ENCODE peak calls at places on chromosomes 11 and 22, in seven cellular contexts. One of them, this sample, is unnamed.
A peak's percentile ranks its signal among the peaks of the same experiment; 100 is the strongest.

GRCh38 chr22:44721206-44721605 is 19.2 kb downstream of the PRR5 start:
- DNase-seq in transverse colon: no peak
- DNase-seq in mesendoderm: peak; percentile 56
- DNase-seq in adrenal gland: no peak
- DNase-seq in CD8-positive, alpha-beta memory T cell: no peak
- DNase-seq in ascending aorta: no peak
- DNase-seq in SK-N-SH: no peak
- DNase-seq in this sample: peak; percentile 67

GRCh38 chr11:128130052-128130451 is 457.3 kb downstream of the ETS1 start:
- DNase-seq in SK-N-SH: no peak
- DNase-seq in transverse colon: no peak
- DNase-seq in mesendoderm: no peak
- DNase-seq in ascending aorta: no peak
- DNase-seq in CD8-positive, alpha-beta memory T cell: no peak
- DNase-seq in adrenal gland: no peak
- DNase-seq in this sample: no peak

GRCh38 chr22:47918276-47918928 is 1156.0 kb downstream of the TBC1D22A start:
- DNase-seq in SK-N-SH: no peak
- DNase-seq in ascending aorta: no peak
- DNase-seq in mesendoderm: no peak
- DNase-seq in adrenal gland: no peak
- DNase-seq in transverse colon: peak; percentile 29
- DNase-seq in CD8-positive, alpha-beta memory T cell: peak; percentile 18
- DNase-seq in this sample: peak; percentile 73

GRCh38 chr11:64250875-64251721 is at the start of gene PLCB3:
- DNase-seq in transverse colon: peak; percentile 71
- DNase-seq in mesendoderm: peak; percentile 53
- DNase-seq in SK-N-SH: peak; percentile 96
- DNase-seq in ascending aorta: no peak
- DNase-seq in adrenal gland: no peak
- DNase-seq in CD8-positive, alpha-beta memory T cell: peak; percentile 61
- DNase-seq in this sample: peak; percentile 65

GRCh38 chr11:135073444-135073843 is 661.4 kb upstream of the B3GAT1 start:
- DNase-seq in CD8-positive, alpha-beta memory T cell: no peak
- DNase-seq in SK-N-SH: no peak
- DNase-seq in ascending aorta: no peak
- DNase-seq in adrenal gland: no peak
- DNase-seq in transverse colon: no peak
- DNase-seq in mesendoderm: peak; percentile 62
- DNase-seq in this sample: peak; percentile 12

GRCh38 chr11:7495997-7496545 is 10.8 kb downstream of the OLFML1 start:
- DNase-seq in ascending aorta: no peak
- DNase-seq in CD8-positive, alpha-beta memory T cell: no peak
- DNase-seq in transverse colon: peak; percentile 28
- DNase-seq in SK-N-SH: no peak
- DNase-seq in adrenal gland: peak; percentile 35
- DNase-seq in mesendoderm: no peak
- DNase-seq in this sample: no peak

GRCh38 chr11:120589376-120589775 is 77.8 kb downstream of the GRIK4 start:
- DNase-seq in SK-N-SH: no peak
- DNase-seq in ascending aorta: no peak
- DNase-seq in transverse colon: no peak
- DNase-seq in adrenal gland: no peak
- DNase-seq in CD8-positive, alpha-beta memory T cell: no peak
- DNase-seq in mesendoderm: no peak
- DNase-seq in this sample: no peak

GRCh38 chr11:72631806-72632731 is 42.2 kb downstream of the PDE2A start:
- DNase-seq in mesendoderm: no peak
- DNase-seq in SK-N-SH: peak; percentile 80
- DNase-seq in transverse colon: no peak
- DNase-seq in CD8-positive, alpha-beta memory T cell: no peak
- DNase-seq in adrenal gland: peak; percentile 57
- DNase-seq in ascending aorta: no peak
- DNase-seq in this sample: peak; percentile 12

GRCh38 chr11:116861539-116861938 is 24.1 kb upstream of the APOA1 start:
- DNase-seq in SK-N-SH: no peak
- DNase-seq in mesendoderm: no peak
- DNase-seq in transverse colon: no peak
- DNase-seq in ascending aorta: no peak
- DNase-seq in adrenal gland: no peak
- DNase-seq in CD8-positive, alpha-beta memory T cell: no peak
- DNase-seq in this sample: no peak

GRCh38 chr11:59787816-59788215 is 22.8 kb downstream of the MRPL16 start:
- DNase-seq in ascending aorta: no peak
- DNase-seq in transverse colon: no peak
- DNase-seq in adrenal gland: no peak
- DNase-seq in SK-N-SH: no peak
- DNase-seq in mesendoderm: peak; percentile 41
- DNase-seq in CD8-positive, alpha-beta memory T cell: no peak
- DNase-seq in this sample: no peak

GRCh38 chr22:46487318-46487717 is 50.1 kb downstream of the CELSR1 start:
- DNase-seq in transverse colon: no peak
- DNase-seq in mesendoderm: no peak
- DNase-seq in SK-N-SH: peak; percentile 43
- DNase-seq in ascending aorta: no peak
- DNase-seq in CD8-positive, alpha-beta memory T cell: no peak
- DNase-seq in adrenal gland: no peak
- DNase-seq in this sample: no peak

GRCh38 chr22:22752556-22753477 is 108.4 kb downstream of the GGTLC2 start:
- DNase-seq in transverse colon: no peak
- DNase-seq in adrenal gland: peak; percentile 57
- DNase-seq in SK-N-SH: no peak
- DNase-seq in ascending aorta: no peak
- DNase-seq in mesendoderm: no peak
- DNase-seq in CD8-positive, alpha-beta memory T cell: no peak
- DNase-seq in this sample: no peak

GRCh38 chr22:19892925-19893324 is 38.3 kb upstream of the GNB1L start:
- DNase-seq in mesendoderm: no peak
- DNase-seq in CD8-positive, alpha-beta memory T cell: no peak
- DNase-seq in ascending aorta: no peak
- DNase-seq in SK-N-SH: no peak
- DNase-seq in adrenal gland: no peak
- DNase-seq in transverse colon: no peak
- DNase-seq in this sample: no peak
- H3K27ac ChIP-seq in mesendoderm: no peak overlapping the region
- H3K27ac ChIP-seq in CD8-positive, alpha-beta memory T cell: no peak overlapping the region
- H3K27ac ChIP-seq in ascending aorta: no peak overlapping the region
- H3K27ac ChIP-seq in SK-N-SH: no peak overlapping the region
- H3K27ac ChIP-seq in adrenal gland: no peak overlapping the region
- H3K27ac ChIP-seq in transverse colon: peak overlapping the region; percentile 43
- H3K27ac ChIP-seq in this sample: peak overlapping the region; percentile 94

GRCh38 chr11:129888451-129888850 is 6.9 kb downstream of the NFRKB start:
- DNase-seq in SK-N-SH: no peak
- DNase-seq in ascending aorta: no peak
- DNase-seq in mesendoderm: no peak
- DNase-seq in CD8-positive, alpha-beta memory T cell: no peak
- DNase-seq in adrenal gland: no peak
- DNase-seq in transverse colon: no peak
- DNase-seq in this sample: no peak

GRCh38 chr11:129885381-129885780 is 10.0 kb downstream of the NFRKB start:
- DNase-seq in ascending aorta: no peak
- DNase-seq in CD8-positive, alpha-beta memory T cell: no peak
- DNase-seq in adrenal gland: no peak
- DNase-seq in transverse colon: no peak
- DNase-seq in mesendoderm: no peak
- DNase-seq in SK-N-SH: no peak
- DNase-seq in this sample: no peak

GRCh38 chr11:129880311-129880710 is 15.1 kb downstream of the NFRKB start:
- DNase-seq in ascending aorta: no peak
- DNase-seq in adrenal gland: no peak
- DNase-seq in CD8-positive, alpha-beta memory T cell: no peak
- DNase-seq in SK-N-SH: no peak
- DNase-seq in transverse colon: no peak
- DNase-seq in mesendoderm: no peak
- DNase-seq in this sample: no peak

GRCh38 chr11:129881570-129882170 is 13.7 kb downstream of the NFRKB start:
- DNase-seq in ascending aorta: no peak
- DNase-seq in CD8-positive, alpha-beta memory T cell: no peak
- DNase-seq in transverse colon: no peak
- DNase-seq in adrenal gland: no peak
- DNase-seq in mesendoderm: peak; percentile 53
- DNase-seq in SK-N-SH: peak; percentile 74
- DNase-seq in this sample: peak; percentile 9

GRCh38 chr11:129884581-129884980 is 10.8 kb downstream of the NFRKB start:
- DNase-seq in transverse colon: no peak
- DNase-seq in mesendoderm: no peak
- DNase-seq in SK-N-SH: no peak
- DNase-seq in adrenal gland: no peak
- DNase-seq in CD8-positive, alpha-beta memory T cell: no peak
- DNase-seq in ascending aorta: no peak
- DNase-seq in this sample: no peak
- H3K36me3 ChIP-seq in transverse colon: no peaks in the 10 kb centered on the region
- H3K36me3 ChIP-seq in mesendoderm: peaks cover 33% of the 10 kb centered on the region
- H3K36me3 ChIP-seq in SK-N-SH: peaks cover 83% of the 10 kb centered on the region
- H3K36me3 ChIP-seq in adrenal gland: no peaks in the 10 kb centered on the region
- H3K36me3 ChIP-seq in CD8-positive, alpha-beta memory T cell: peaks cover 73% of the 10 kb centered on the region
- H3K36me3 ChIP-seq in ascending aorta: peaks cover 89% of the 10 kb centered on the region
- H3K36me3 ChIP-seq in this sample: peaks cover 40% of the 10 kb centered on the region

GRCh38 chr11:2993000-2993330 is 836 bp upstream of the NAP1L4 start:
- DNase-seq in ascending aorta: no peak
- DNase-seq in adrenal gland: no peak
- DNase-seq in CD8-positive, alpha-beta memory T cell: no peak
- DNase-seq in SK-N-SH: no peak
- DNase-seq in mesendoderm: no peak
- DNase-seq in transverse colon: no peak
- DNase-seq in this sample: no peak
- H3K27ac ChIP-seq in ascending aorta: no peak overlapping the region
- H3K27ac ChIP-seq in adrenal gland: no peak overlapping the region
- H3K27ac ChIP-seq in CD8-positive, alpha-beta memory T cell: peak overlapping the region; percentile 53
- H3K27ac ChIP-seq in SK-N-SH: peak overlapping the region; percentile 59
- H3K27ac ChIP-seq in mesendoderm: peak overlapping the region; percentile 21
- H3K27ac ChIP-seq in transverse colon: peak overlapping the region; percentile 97
- H3K27ac ChIP-seq in this sample: peak overlapping the region; percentile 62

DNA sequence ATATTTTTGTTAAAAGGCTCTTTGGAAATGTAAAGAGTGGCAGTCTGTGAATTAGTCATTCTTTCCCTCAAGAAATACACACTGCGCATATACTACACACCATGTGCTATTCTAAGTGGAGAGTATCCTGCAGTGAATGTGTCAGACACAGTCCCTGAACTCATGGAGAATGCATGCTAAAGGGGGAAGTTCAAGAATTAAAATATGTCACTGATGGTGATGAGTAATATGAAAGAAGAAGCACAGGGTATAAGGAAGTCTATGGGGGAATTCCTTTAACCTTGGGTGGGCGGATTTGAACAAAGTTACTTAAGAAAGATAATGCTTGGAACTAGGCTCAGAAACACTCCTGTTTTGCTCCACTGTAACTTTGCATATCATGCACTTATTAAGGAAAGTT is 153.0 kb downstream of the LRRC4C start:
- DNase-seq in transverse colon: no peak
- DNase-seq in adrenal gland: no peak
- DNase-seq in CD8-positive, alpha-beta memory T cell: no peak
- DNase-seq in ascending aorta: no peak
- DNase-seq in SK-N-SH: no peak
- DNase-seq in mesendoderm: no peak
- DNase-seq in this sample: no peak
- H3K36me3 ChIP-seq in transverse colon: no peaks in the 10 kb centered on the region
- H3K36me3 ChIP-seq in adrenal gland: no peaks in the 10 kb centered on the region
- H3K36me3 ChIP-seq in CD8-positive, alpha-beta memory T cell: no peaks in the 10 kb centered on the region
- H3K36me3 ChIP-seq in ascending aorta: no peaks in the 10 kb centered on the region
- H3K36me3 ChIP-seq in SK-N-SH: no peaks in the 10 kb centered on the region
- H3K36me3 ChIP-seq in mesendoderm: no peaks in the 10 kb centered on the region
- H3K36me3 ChIP-seq in this sample: no peaks in the 10 kb centered on the region

DNA sequence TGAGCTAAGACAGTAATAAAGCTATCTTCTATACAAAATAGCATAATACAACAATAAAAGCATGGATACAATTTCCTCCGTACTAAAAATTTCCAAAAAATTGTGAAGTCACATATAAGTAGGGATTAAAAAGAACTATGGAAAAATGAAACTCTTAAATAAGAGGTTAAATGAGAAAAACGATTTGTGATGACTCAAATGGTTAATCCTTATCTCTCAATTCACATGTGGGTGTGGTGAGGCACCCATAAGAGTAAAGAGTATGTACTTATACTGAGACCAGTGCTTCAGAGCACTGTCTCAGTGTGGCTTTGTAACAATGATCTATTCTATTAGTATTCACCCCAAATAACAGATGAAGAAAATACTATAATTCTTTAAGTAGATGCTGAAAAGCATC is 25.0 kb upstream of the CCDC34 start:
- DNase-seq in ascending aorta: no peak
- DNase-seq in adrenal gland: no peak
- DNase-seq in transverse colon: no peak
- DNase-seq in CD8-positive, alpha-beta memory T cell: no peak
- DNase-seq in SK-N-SH: no peak
- DNase-seq in mesendoderm: no peak
- DNase-seq in this sample: no peak
- H3K27ac ChIP-seq in ascending aorta: no peak overlapping the region
- H3K27ac ChIP-seq in adrenal gland: no peak overlapping the region
- H3K27ac ChIP-seq in transverse colon: peak overlapping the region; percentile 59
- H3K27ac ChIP-seq in CD8-positive, alpha-beta memory T cell: no peak overlapping the region
- H3K27ac ChIP-seq in SK-N-SH: no peak overlapping the region
- H3K27ac ChIP-seq in mesendoderm: no peak overlapping the region
- H3K27ac ChIP-seq in this sample: no peak overlapping the region

GRCh38 chr11:66338276-66339162 is 2.3 kb upstream of the RIN1 start:
- DNase-seq in ascending aorta: no peak
- DNase-seq in adrenal gland: no peak
- DNase-seq in CD8-positive, alpha-beta memory T cell: no peak
- DNase-seq in SK-N-SH: no peak
- DNase-seq in mesendoderm: no peak
- DNase-seq in transverse colon: no peak
- DNase-seq in this sample: no peak
- H3K36me3 ChIP-seq in ascending aorta: peaks cover 37% of the 10 kb centered on the region
- H3K36me3 ChIP-seq in adrenal gland: no peaks in the 10 kb centered on the region
- H3K36me3 ChIP-seq in CD8-positive, alpha-beta memory T cell: peaks cover 31% of the 10 kb centered on the region
- H3K36me3 ChIP-seq in SK-N-SH: peaks cover 44% of the 10 kb centered on the region
- H3K36me3 ChIP-seq in mesendoderm: peaks cover 9% of the 10 kb centered on the region
- H3K36me3 ChIP-seq in transverse colon: no peaks in the 10 kb centered on the region
- H3K36me3 ChIP-seq in this sample: no peaks in the 10 kb centered on the region

GRCh38 chr22:37059876-37060449 is 8.4 kb downstream of the KCTD17 start:
- DNase-seq in ascending aorta: no peak
- DNase-seq in SK-N-SH: no peak
- DNase-seq in adrenal gland: no peak
- DNase-seq in mesendoderm: no peak
- DNase-seq in transverse colon: no peak
- DNase-seq in CD8-positive, alpha-beta memory T cell: no peak
- DNase-seq in this sample: no peak

GRCh38 chr22:37061611-37062365 is 10.2 kb downstream of the KCTD17 start:
- DNase-seq in ascending aorta: no peak
- DNase-seq in CD8-positive, alpha-beta memory T cell: no peak
- DNase-seq in SK-N-SH: no peak
- DNase-seq in mesendoderm: no peak
- DNase-seq in transverse colon: no peak
- DNase-seq in adrenal gland: peak; percentile 74
- DNase-seq in this sample: no peak

GRCh38 chr22:37062366-37062655 is 10.8 kb downstream of the KCTD17 start:
- DNase-seq in SK-N-SH: no peak
- DNase-seq in transverse colon: no peak
- DNase-seq in adrenal gland: no peak
- DNase-seq in ascending aorta: no peak
- DNase-seq in CD8-positive, alpha-beta memory T cell: no peak
- DNase-seq in mesendoderm: no peak
- DNase-seq in this sample: no peak

GRCh38 chr22:37062657-37063381 is 11.3 kb downstream of the KCTD17 start:
- DNase-seq in ascending aorta: no peak
- DNase-seq in mesendoderm: no peak
- DNase-seq in transverse colon: no peak
- DNase-seq in adrenal gland: no peak
- DNase-seq in SK-N-SH: no peak
- DNase-seq in CD8-positive, alpha-beta memory T cell: no peak
- DNase-seq in this sample: no peak

GRCh38 chr22:37060801-37061610 is 9.5 kb downstream of the KCTD17 start:
- DNase-seq in CD8-positive, alpha-beta memory T cell: no peak
- DNase-seq in ascending aorta: no peak
- DNase-seq in SK-N-SH: no peak
- DNase-seq in adrenal gland: no peak
- DNase-seq in transverse colon: no peak
- DNase-seq in mesendoderm: no peak
- DNase-seq in this sample: no peak
- H3K27ac ChIP-seq in CD8-positive, alpha-beta memory T cell: no peak overlapping the region
- H3K27ac ChIP-seq in ascending aorta: no peak overlapping the region
- H3K27ac ChIP-seq in SK-N-SH: no peak overlapping the region
- H3K27ac ChIP-seq in adrenal gland: no peak overlapping the region
- H3K27ac ChIP-seq in transverse colon: no peak overlapping the region
- H3K27ac ChIP-seq in mesendoderm: no peak overlapping the region
- H3K27ac ChIP-seq in this sample: no peak overlapping the region

This sample was measured in SJCRH30.